ENCODE peak calls at places on chromosome 16, in eight cellular contexts. D, Q, I, X, Y, L, E and J are unnamed samples.

GRCh38 chr16:56871172-56871593 is 6.2 kb downstream of the SLC12A3 start:
- DNase-seq in D (no peak), Q (no peak), I (peak; percentile 56), X (no peak), Y (no peak), L (peak; percentile 33), E (peak; percentile 77), J (no peak)

GRCh38 chr16:25177512-25177830 is 39.3 kb upstream of the AQP8 start:
- DNase-seq in D (no peak), Q (no peak), I (no peak), X (no peak), Y (no peak), L (no peak), E (no peak), J (no peak)

GRCh38 chr16:19502395-19503131 is 19.3 kb downstream of the GDE1 start:
- DNase-seq in D (peak; percentile 85), Q (peak; percentile 57), I (peak; percentile 84), X (peak; percentile 44), Y (peak; percentile 45), L (peak; percentile 51), E (peak; percentile 72), J (peak; percentile 85)

GRCh38 chr16:11131706-11132105 is 124.3 kb downstream of the SOCS1 start:
- DNase-seq in D (no peak), Q (no peak), I (no peak), X (no peak), Y (no peak), L (no peak), E (no peak), J (no peak)

GRCh38 chr16:84144301-84144858 is 597 bp downstream of the HSDL1 start:
- DNase-seq in D (peak; percentile 62), Q (peak; percentile 32), I (peak; percentile 45), X (no peak), Y (peak; percentile 19), L (peak; percentile 14), E (peak; percentile 41), J (no peak)

GRCh38 chr16:920722-921121 is 50.1 kb downstream of the LMF1 start:
- DNase-seq in D (peak; percentile 1), Q (no peak), I (no peak), X (peak; percentile 51), Y (no peak), L (no peak), E (peak; percentile 14), J (no peak)

GRCh38 chr16:56769674-56770073 is 39.7 kb downstream of the NUP93 start:
- DNase-seq in D (no peak), Q (no peak), I (peak; percentile 35), X (no peak), Y (no peak), L (no peak), E (no peak), J (no peak)

GRCh38 chr16:65121870-65122723 is at the start of gene CDH11:
- DNase-seq in D (peak; percentile 93), Q (no peak), I (peak; percentile 37), X (peak; percentile 41), Y (no peak), L (peak; percentile 3), E (peak; percentile 92), J (peak; percentile 50)

GRCh38 chr16:27961296-27961620 is 102.3 kb downstream of the GSG1L start:
- DNase-seq in D (no peak), Q (no peak), I (no peak), X (no peak), Y (no peak), L (no peak), E (no peak), J (no peak)

GRCh38 chr16:19898924-19899604 is 14.4 kb upstream of the GPRC5B start:
- DNase-seq in D (peak; percentile 72), Q (peak; percentile 18), I (peak; percentile 55), X (no peak), Y (no peak), L (peak; percentile 46), E (peak; percentile 63), J (no peak)

GRCh38 chr16:17396762-17397498 is 73.8 kb downstream of the XYLT1 start:
- DNase-seq in D (no peak), Q (peak; percentile 85), I (peak; percentile 77), X (no peak), Y (no peak), L (no peak), E (no peak), J (no peak)

DNA sequence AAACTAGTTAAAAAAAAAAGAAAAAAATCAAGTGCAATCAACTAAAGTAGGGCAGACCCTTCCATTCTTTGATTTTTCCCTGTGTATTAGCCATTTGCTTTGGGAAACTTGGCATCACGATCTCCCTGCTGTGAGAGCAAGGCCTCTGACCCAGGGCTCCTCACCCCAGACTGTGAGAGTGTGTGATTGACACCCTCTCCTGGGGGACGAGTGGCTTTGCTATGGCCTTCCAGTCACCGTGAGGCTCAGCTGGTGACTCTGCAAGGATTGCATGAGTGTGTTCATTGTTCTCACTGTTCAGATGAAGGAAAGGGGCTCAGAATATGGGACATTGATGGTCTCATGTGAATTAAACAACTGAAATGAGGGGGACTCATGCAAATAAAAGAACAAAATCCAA is 69.0 kb upstream of the BCAR1 start:
- DNase-seq in D (peak; percentile 58), Q (no peak), I (no peak), X (no peak), Y (no peak), L (no peak), E (no peak), J (no peak)
- H3K4me3 ChIP-seq in D (no peak overlapping the region), Q (no peak overlapping the region), I (no peak overlapping the region), X (no peak overlapping the region), Y (peak overlapping the region; percentile 28), L (no peak overlapping the region), E (peak overlapping the region; percentile 67), J (no peak overlapping the region)

DNA sequence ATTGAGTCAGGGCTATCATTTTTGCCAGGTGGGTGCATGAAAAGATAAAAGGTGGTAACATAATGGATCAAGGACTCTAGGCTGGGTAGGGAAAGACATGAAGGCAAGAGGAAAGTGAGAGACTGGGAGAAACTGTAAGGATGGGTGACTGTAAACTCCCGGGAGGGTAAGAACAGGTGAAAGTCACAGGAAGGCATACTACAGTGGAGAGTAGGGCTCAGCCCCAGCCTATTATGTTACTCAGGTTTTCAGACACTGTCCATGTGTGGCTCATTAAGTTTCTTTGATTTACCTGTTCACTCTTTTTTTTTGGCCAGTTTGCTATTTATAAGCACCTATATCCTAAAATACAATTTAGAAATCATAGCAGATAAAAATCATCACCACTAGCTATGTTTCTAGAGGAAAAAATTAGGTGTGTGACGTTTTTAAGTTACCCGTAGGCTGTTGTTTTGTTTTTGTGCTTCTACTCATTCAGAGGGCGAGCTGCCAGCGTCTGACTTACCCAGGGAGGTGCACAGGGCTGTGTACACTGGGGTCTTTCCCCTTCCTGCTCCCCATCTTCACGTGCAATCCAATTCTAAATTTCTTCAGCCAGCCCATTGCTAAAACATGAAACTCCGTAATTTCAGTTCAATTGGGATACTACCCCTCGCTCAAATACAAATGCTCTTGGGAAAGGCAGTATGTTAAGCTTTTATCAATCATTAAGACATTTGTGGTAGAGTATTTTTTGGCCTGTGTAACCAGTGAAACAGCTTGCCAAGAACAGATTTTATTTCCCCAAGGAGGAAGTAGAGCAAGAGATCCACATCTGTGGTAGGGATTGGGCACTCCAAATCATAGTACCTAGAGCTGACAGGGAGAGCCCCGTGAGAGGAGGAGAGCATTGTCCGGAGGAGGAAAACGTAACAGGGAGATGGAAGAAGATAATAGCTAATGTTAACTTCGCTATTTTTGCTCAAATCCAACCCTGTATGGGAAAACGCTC is 21.7 kb upstream of the VWA3A start:
- DNase-seq in D (no peak), Q (no peak), I (no peak), X (no peak), Y (no peak), L (peak; percentile 58), E (no peak), J (no peak)
- H3K4me1 ChIP-seq in D (peaks cover 13% of the 10 kb centered on the region), Q (peaks cover 3% of the 10 kb centered on the region), I (no peaks in the 10 kb centered on the region), X (no peaks in the 10 kb centered on the region), Y (no peaks in the 10 kb centered on the region), L (peaks cover 69% of the 10 kb centered on the region), E (peaks cover 2% of the 10 kb centered on the region), J (no peaks in the 10 kb centered on the region)

GRCh38 chr16:55039042-55039441 is 108.4 kb downstream of the IRX5 start:
- DNase-seq in D (no peak), Q (no peak), I (no peak), X (no peak), Y (no peak), L (no peak), E (no peak), J (no peak)
- H3K36me3 ChIP-seq in D (no peaks in the 10 kb centered on the region), Q (no peaks in the 10 kb centered on the region), I (no peaks in the 10 kb centered on the region), X (no peaks in the 10 kb centered on the region), Y (no peaks in the 10 kb centered on the region), L (no peaks in the 10 kb centered on the region), E (no peaks in the 10 kb centered on the region), J (no peaks in the 10 kb centered on the region)

GRCh38 chr16:58418026-58418425 is 25.8 kb downstream of the GINS3 start:
- DNase-seq in D (no peak), Q (no peak), I (no peak), X (no peak), Y (no peak), L (no peak), E (no peak), J (no peak)

GRCh38 chr16:58418601-58419000 is 26.3 kb downstream of the GINS3 start:
- DNase-seq in D (no peak), Q (no peak), I (no peak), X (no peak), Y (no peak), L (peak; percentile 35), E (no peak), J (no peak)

GRCh38 chr16:58417600-58417999 is 25.3 kb downstream of the GINS3 start:
- DNase-seq in D (no peak), Q (no peak), I (no peak), X (no peak), Y (no peak), L (no peak), E (no peak), J (no peak)

GRCh38 chr16:58414938-58415451 is 22.7 kb downstream of the GINS3 start:
- DNase-seq in D (no peak), Q (no peak), I (no peak), X (no peak), Y (no peak), L (no peak), E (peak; percentile 8), J (no peak)

GRCh38 chr16:58417035-58417434 is 24.8 kb downstream of the GINS3 start:
- DNase-seq in D (no peak), Q (no peak), I (no peak), X (no peak), Y (no peak), L (no peak), E (no peak), J (no peak)
- H3K4me3 ChIP-seq in D (no peak overlapping the region), Q (no peak overlapping the region), I (no peak overlapping the region), X (no peak overlapping the region), Y (no peak overlapping the region), L (no peak overlapping the region), E (no peak overlapping the region), J (no peak overlapping the region)

GRCh38 chr16:58034128-58034685 is 8.7 kb downstream of the MMP15 start:
- DNase-seq in D (no peak), Q (no peak), I (no peak), X (no peak), Y (no peak), L (no peak), E (no peak), J (no peak)
- H3K4me1 ChIP-seq in D (peaks cover 16% of the 10 kb centered on the region), Q (no peaks in the 10 kb centered on the region), I (no peaks in the 10 kb centered on the region), X (no peaks in the 10 kb centered on the region), Y (no peaks in the 10 kb centered on the region), L (no peaks in the 10 kb centered on the region), E (peaks cover 10% of the 10 kb centered on the region), J (peaks cover 30% of the 10 kb centered on the region)

GRCh38 chr16:85604145-85604705 is 8.9 kb upstream of the GSE1 start:
- DNase-seq in D (no peak), Q (no peak), I (no peak), X (no peak), Y (no peak), L (no peak), E (no peak), J (no peak)
- H3K36me3 ChIP-seq in D (no peaks in the 10 kb centered on the region), Q (no peaks in the 10 kb centered on the region), I (no peaks in the 10 kb centered on the region), X (no peaks in the 10 kb centered on the region), Y (no peaks in the 10 kb centered on the region), L (no peaks in the 10 kb centered on the region), E (peaks cover 18% of the 10 kb centered on the region), J (no peaks in the 10 kb centered on the region)